ENCODE peak calls at places on chromosomes 3 and 15, in four cellular contexts. V is GDM1; Z is natural killer cell treated with Interleukin-12 subunit alpha and Interleukin-12 subunit beta and Interleukin-15 and Interleukin-18, amount 100 ng/mL, for 72 hours; B is neural crest cell. R is an unnamed sample.

GRCh38 chr3:60298141-60298540 is 953.1 kb downstream of the FHIT start:
- DNase-seq in Z (no peak), V (no peak), B (no peak), R (no peak)

GRCh38 chr3:20400686-20401085 is 214.7 kb upstream of the SGO1 start:
- DNase-seq in Z (no peak), V (no peak), B (no peak), R (no peak)

GRCh38 chr15:34993877-34994276 is 5.8 kb upstream of the ZNF770 start:
- DNase-seq in Z (no peak), V (no peak), B (no peak), R (no peak)

GRCh38 chr3:196122021-196122687 is 40.3 kb upstream of the TFRC start:
- DNase-seq in Z (no peak), V (no peak), B (no peak), R (no peak)

GRCh38 chr15:69757186-69757585 is 304.6 kb downstream of the RPLP1 start:
- DNase-seq in V (no peak), Z (no peak), B (no peak), R (no peak)

GRCh38 chr15:28112962-28113361 is 13.8 kb upstream of the OCA2 start:
- DNase-seq in V (no peak), B (no peak), Z (no peak), R (no peak)

GRCh38 chr15:36832792-36833191 is 253.4 kb downstream of the CDIN1 start:
- DNase-seq in B (no peak), Z (no peak), V (no peak), R (no peak)

GRCh38 chr3:78969483-78969882 is 798.3 kb downstream of the ROBO1 start:
- DNase-seq in Z (no peak), B (no peak), V (no peak), R (no peak)

R was measured in left kidney.